ENCODE peak calls at places on chromosomes 16 and 17, in five cellular contexts. W is astrocyte of the spinal cord, C is tibial artery, U is H1, N is astrocyte of the cerebellum. D is an unnamed sample.

GRCh38 chr17:78241277-78242023 is 10.0 kb downstream of the TMEM235 start:
- DNase-seq in W (peak; percentile 31), C (no peak), U (no peak), N (no peak), D (no peak)

GRCh38 chr16:66390346-66391108 is 24.0 kb downstream of the CDH5 start:
- DNase-seq in W (no peak), C (peak; percentile 16), U (no peak), N (no peak), D (no peak)

GRCh38 chr16:72066747-72067146 is 3.7 kb downstream of the HPR start:
- DNase-seq in W (peak; percentile 43), C (no peak), U (no peak), N (peak; percentile 18), D (peak; percentile 8)

GRCh38 chr17:50691550-50692447 is 15.9 kb downstream of the ANKRD40 start:
- DNase-seq in W (no peak), C (no peak), U (no peak), N (no peak), D (no peak)

GRCh38 chr16:4612474-4612931 is 2.2 kb downstream of the UBALD1 start:
- DNase-seq in W (no peak), C (no peak), U (no peak), N (no peak), D (no peak)

GRCh38 chr17:34584805-34585416 is 5.5 kb downstream of the TMEM132E start:
- DNase-seq in W (peak; percentile 7), C (no peak), U (no peak), N (no peak), D (no peak)

GRCh38 chr16:50645858-50646257 is 35.3 kb downstream of the SNX20 start:
- DNase-seq in W (no peak), C (no peak), U (no peak), N (no peak), D (no peak)

GRCh38 chr17:57707892-57708291 is 37.2 kb downstream of the CCDC182 start:
- DNase-seq in W (no peak), C (no peak), U (no peak), N (no peak), D (no peak)

GRCh38 chr17:29158096-29158495 is 22.1 kb downstream of the MYO18A start:
- DNase-seq in W (no peak), C (no peak), U (no peak), N (peak; percentile 34), D (no peak)

GRCh38 chr17:49358638-49359247 is 3.3 kb downstream of the ZNF652 start:
- DNase-seq in W (no peak), C (no peak), U (no peak), N (no peak), D (no peak)

GRCh38 chr16:27408012-27408601 is 6.1 kb downstream of the IL21R start:
- DNase-seq in W (peak; percentile 69), C (no peak), U (no peak), N (no peak), D (no peak)

GRCh38 chr17:57946798-57947358 is 8.3 kb downstream of the CUEDC1 start:
- DNase-seq in W (peak; percentile 81), C (no peak), U (no peak), N (peak; percentile 79), D (peak; percentile 72)

GRCh38 chr16:56625943-56626654 is 518 bp downstream of the MT1E start:
- DNase-seq in W (peak; percentile 86), C (peak; percentile 85), U (no peak), N (peak; percentile 57), D (no peak)

GRCh38 chr17:83185023-83186002 is 105.9 kb downstream of the METRNL start:
- DNase-seq in W (no peak), C (peak; percentile 15), U (no peak), N (no peak), D (no peak)

GRCh38 chr17:31413871-31414589 is 22.6 kb downstream of the RAB11FIP4 start:
- DNase-seq in W (no peak), C (no peak), U (no peak), N (no peak), D (no peak)

GRCh38 chr17:66299721-66300120 is 2.7 kb upstream of the PRKCA start:
- DNase-seq in W (no peak), C (no peak), U (no peak), N (no peak), D (no peak)

GRCh38 chr17:78345791-78346494 is 13.9 kb downstream of the SOCS3 start:
- DNase-seq in W (no peak), C (no peak), U (no peak), N (no peak), D (no peak)

GRCh38 chr16:89199241-89200123 is 855 bp downstream of the SLC22A31 start:
- DNase-seq in W (no peak), C (no peak), U (no peak), N (no peak), D (no peak)

GRCh38 chr17:9389116-9389515 is 186.5 kb downstream of the STX8 start:
- DNase-seq in W (peak; percentile 77), C (no peak), U (no peak), N (peak; percentile 59), D (peak; percentile 85)

GRCh38 chr17:11948791-11949190 is 48.5 kb downstream of the ZNF18 start:
- DNase-seq in W (peak; percentile 84), C (no peak), U (no peak), N (peak; percentile 89), D (no peak)

GRCh38 chr17:70636517-70637133 is 467.3 kb downstream of the KCNJ2 start:
- DNase-seq in W (peak; percentile 58), C (no peak), U (no peak), N (peak; percentile 33), D (no peak)

GRCh38 chr16:28110074-28110473 is 46.6 kb upstream of the GSG1L start:
- DNase-seq in W (no peak), C (no peak), U (no peak), N (no peak), D (no peak)

GRCh38 chr16:87295259-87295658 is 21.9 kb downstream of the C16orf95 start:
- DNase-seq in W (no peak), C (no peak), U (no peak), N (no peak), D (no peak)

GRCh38 chr17:64497565-64498035 is 746 bp upstream of the POLG2 start:
- DNase-seq in W (no peak), C (no peak), U (no peak), N (no peak), D (no peak)

GRCh38 chr17:27536781-27537180 is 80.5 kb downstream of the KSR1 start:
- DNase-seq in W (no peak), C (no peak), U (no peak), N (no peak), D (no peak)

GRCh38 chr17:253091-253846 is 71.8 kb upstream of the DOC2B start:
- DNase-seq in W (no peak), C (no peak), U (no peak), N (no peak), D (no peak)

GRCh38 chr17:36937001-36937960 is at the start of gene LHX1:
- DNase-seq in W (no peak), C (no peak), U (no peak), N (no peak), D (no peak)

GRCh38 chr17:76535788-76536510 is 1.6 kb downstream of the CYGB start:
- DNase-seq in W (no peak), C (no peak), U (no peak), N (no peak), D (no peak)
- H3K4me3 ChIP-seq in W (no peak overlapping the region), C (no peak overlapping the region), U (no peak overlapping the region), N (no peak overlapping the region), D (no peak overlapping the region)

GRCh38 chr17:75856062-75856681 is 1.0 kb upstream of the WBP2 start:
- DNase-seq in W (no peak), C (peak; percentile 65), U (no peak), N (no peak), D (no peak)
- TF ChIP-seq CTCF in W (no peak), C (no peak), U (peak; percentile 48), N (peak; percentile 50), D (no peak)

DNA sequence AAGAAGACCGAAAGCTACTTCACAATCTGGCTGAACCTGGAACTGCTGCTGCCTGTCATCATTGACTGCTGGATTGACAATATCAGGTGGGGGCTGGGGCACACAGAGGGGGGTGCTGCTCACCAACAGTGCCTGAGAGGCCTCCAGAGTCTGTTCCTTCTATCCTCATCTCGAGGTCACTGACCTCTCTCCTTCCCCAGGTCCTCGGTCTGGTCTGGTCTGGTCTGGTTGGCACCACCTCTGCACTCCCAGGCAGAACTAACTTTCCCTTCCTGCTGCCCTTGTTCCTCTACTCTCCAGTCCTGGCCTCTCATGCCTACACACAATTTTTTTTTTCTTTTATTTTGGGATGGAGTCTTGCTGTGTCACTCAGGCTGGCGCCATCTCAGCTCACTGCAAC is 4.2 kb downstream of the PLA2G15 start:
- DNase-seq in W (no peak), C (no peak), U (no peak), N (no peak), D (no peak)
- H3K4me3 ChIP-seq in W (no peak overlapping the region), C (no peak overlapping the region), U (no peak overlapping the region), N (no peak overlapping the region), D (no peak overlapping the region)

GRCh38 chr16:2979669-2980226 is 498 bp downstream of the PKMYT1 start:
- DNase-seq in W (no peak), C (no peak), U (no peak), N (no peak), D (no peak)

GRCh38 chr16:2982402-2982801 is 2.2 kb upstream of the PKMYT1 start:
- DNase-seq in W (no peak), C (no peak), U (no peak), N (no peak), D (no peak)

GRCh38 chr16:2981177-2981898 is 1.1 kb upstream of the PKMYT1 start:
- DNase-seq in W (no peak), C (no peak), U (no peak), N (no peak), D (no peak)

GRCh38 chr16:2981899-2982250 is 1.6 kb upstream of the PKMYT1 start:
- DNase-seq in W (no peak), C (no peak), U (no peak), N (no peak), D (no peak)

DNA sequence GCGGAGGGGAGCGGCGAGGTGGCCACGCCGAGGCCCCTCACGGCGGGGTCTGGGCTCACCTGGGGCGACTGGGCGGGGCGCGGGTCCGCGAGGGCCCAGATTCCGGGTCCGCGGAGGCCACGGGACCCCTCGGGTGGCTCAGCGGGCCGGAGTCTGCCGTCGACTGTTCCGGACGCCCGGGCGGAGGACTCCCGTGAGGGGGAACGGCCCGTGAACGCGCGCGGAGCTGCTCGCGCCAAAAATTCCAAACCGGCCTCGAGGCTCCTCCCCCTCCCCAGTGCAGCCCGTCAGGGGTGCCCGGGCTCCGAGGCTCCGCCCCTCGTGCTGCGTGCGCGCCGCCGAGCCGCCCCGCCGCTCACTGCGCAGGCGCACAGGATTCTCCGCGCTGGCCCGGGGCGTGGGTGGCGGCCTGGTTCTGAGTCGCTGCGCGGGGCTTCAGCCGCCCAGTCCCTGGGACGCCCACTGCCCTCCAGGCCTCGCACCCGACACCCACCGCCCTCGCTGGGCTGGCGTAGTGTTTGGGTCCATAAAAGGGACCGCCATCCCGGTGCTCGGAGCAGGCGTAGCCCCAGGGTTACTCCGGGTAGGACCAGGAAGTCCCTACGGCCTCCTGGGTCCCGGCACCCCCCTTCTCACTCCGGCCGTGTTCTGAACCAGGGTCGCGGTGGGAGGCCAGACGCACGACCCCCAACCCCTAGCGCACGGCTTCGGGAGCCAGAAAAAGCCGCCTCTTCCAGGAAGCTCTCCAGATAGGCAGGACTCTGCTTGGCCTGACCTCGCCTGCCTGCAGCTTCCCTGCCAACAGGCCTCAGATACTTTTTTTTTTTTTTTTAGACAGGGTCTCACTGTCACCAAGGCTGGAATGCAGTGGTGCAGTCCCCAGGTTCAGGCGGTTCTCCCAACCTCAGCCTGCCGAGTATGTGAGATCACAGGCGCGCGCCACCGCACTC is at the start of gene PKMYT1:
- DNase-seq in W (peak; percentile 77), C (peak; percentile 80), U (no peak), N (peak; percentile 34), D (no peak)
- TF ChIP-seq CTCF in W (no peak), C (no peak), U (no peak), N (no peak), D (no peak)

D was measured in retinal pigment epithelial cell.